ENCODE peak calls at places on chromosomes 16 and 17, in eight cellular contexts. E is AG09309, D is skeletal muscle cell, F is NCI-H2107, V is BJ, K is T1000, Z is mammary epithelial cell, C is AML-193. Q is an unnamed sample.

GRCh38 chr16:31094088-31094423 is 541 bp downstream of the VKORC1 start:
- DNase-seq in F (no peak), E (no peak), D (no peak), V (no peak), Z (peak; percentile 27), C (no peak), K (no peak), Q (no peak)

GRCh38 chr17:973053-973452 is 6.5 kb downstream of the NXN start:
- DNase-seq in E (no peak), F (no peak), V (no peak), D (no peak), Z (peak; percentile 99), K (no peak), C (no peak), Q (no peak)

GRCh38 chr17:6570731-6571465 is 14.5 kb upstream of the PITPNM3 start:
- DNase-seq in V (no peak), E (no peak), Z (no peak), C (no peak), K (no peak), F (no peak), D (no peak), Q (no peak)

GRCh38 chr17:74125160-74125559 is 78.3 kb upstream of the RPL38 start:
- DNase-seq in Z (no peak), C (no peak), K (no peak), E (no peak), D (no peak), F (no peak), V (no peak), Q (no peak)

GRCh38 chr16:4639899-4640509 is 15.4 kb downstream of the MGRN1 start:
- DNase-seq in E (no peak), K (no peak), V (no peak), F (no peak), D (no peak), C (no peak), Z (no peak), Q (no peak)

GRCh38 chr17:8223356-8224063 is 13.1 kb upstream of the AURKB start:
- DNase-seq in F (no peak), V (no peak), D (no peak), K (no peak), E (no peak), Z (no peak), C (peak; percentile 29), Q (peak; percentile 85)

GRCh38 chr17:19470529-19471261 is 59.7 kb downstream of the RNF112 start:
- DNase-seq in V (peak; percentile 59), C (no peak), K (no peak), Z (no peak), E (no peak), F (no peak), D (no peak), Q (no peak)

GRCh38 chr17:47950448-47950847 is 7.2 kb downstream of the PRR15L start:
- DNase-seq in V (no peak), Z (peak; percentile 56), D (no peak), F (no peak), E (no peak), K (no peak), C (no peak), Q (no peak)

GRCh38 chr16:14527411-14528044 is 102.5 kb downstream of the PARN start:
- DNase-seq in Z (peak; percentile 71), C (no peak), V (no peak), K (no peak), F (no peak), D (peak; percentile 67), E (peak; percentile 53), Q (peak; percentile 1)

GRCh38 chr16:85123891-85124635 is 11.8 kb upstream of the CIBAR2 start:
- DNase-seq in K (peak; percentile 75), D (no peak), C (no peak), E (peak; percentile 48), Z (peak; percentile 71), V (peak; percentile 71), F (no peak), Q (no peak)

GRCh38 chr16:88737298-88738166 is 31.2 kb downstream of the CTU2 start:
- DNase-seq in D (peak; percentile 45), E (no peak), V (no peak), F (peak; percentile 63), C (peak; percentile 79), K (peak; percentile 28), Z (peak; percentile 29), Q (peak; percentile 73)

GRCh38 chr17:7427549-7427948 is 1.1 kb upstream of the SPEM3 start:
- DNase-seq in E (no peak), C (no peak), Z (no peak), V (no peak), K (no peak), D (no peak), F (no peak), Q (no peak)

GRCh38 chr16:14300631-14301149 is 229.6 kb downstream of the MRTFB start:
- DNase-seq in E (peak; percentile 68), D (peak; percentile 49), V (no peak), Z (peak; percentile 77), F (peak; percentile 38), K (peak; percentile 54), C (peak; percentile 50), Q (peak; percentile 79)

GRCh38 chr17:21217346-21217745 is 3.4 kb upstream of the TMEM11 start:
- DNase-seq in C (no peak), Z (no peak), V (no peak), E (no peak), F (no peak), D (no peak), K (no peak), Q (no peak)

GRCh38 chr17:74870512-74870911 is 2.3 kb downstream of the FDXR start:
- DNase-seq in V (no peak), K (no peak), C (no peak), Z (no peak), E (no peak), F (no peak), D (no peak), Q (no peak)

GRCh38 chr17:70905796-70906195 is 736.5 kb downstream of the KCNJ2 start:
- DNase-seq in F (no peak), V (peak; percentile 74), C (no peak), K (peak; percentile 26), D (peak; percentile 99), Z (peak; percentile 75), E (peak; percentile 76), Q (peak; percentile 3)

GRCh38 chr17:75535871-75536270 is 10.4 kb downstream of the LLGL2 start:
- DNase-seq in K (no peak), C (no peak), D (no peak), F (no peak), E (no peak), Z (no peak), V (no peak), Q (no peak)

GRCh38 chr16:83458612-83459011 is 349.2 kb upstream of the HSBP1 start:
- DNase-seq in F (no peak), K (peak; percentile 8), Z (peak; percentile 60), C (no peak), D (peak; percentile 48), V (no peak), E (peak; percentile 67), Q (no peak)

GRCh38 chr17:77899494-77899893 is 59.0 kb upstream of the TNRC6C start:
- DNase-seq in E (no peak), Z (no peak), F (peak; percentile 16), V (no peak), D (no peak), K (no peak), C (no peak), Q (no peak)

GRCh38 chr16:2331932-2332267 is 8.6 kb downstream of the ABCA3 start:
- DNase-seq in F (no peak), C (no peak), Z (no peak), V (no peak), E (no peak), D (no peak), K (no peak), Q (no peak)

GRCh38 chr17:50636145-50636803 is 1.6 kb downstream of the ABCC3 start:
- DNase-seq in K (no peak), Z (no peak), D (no peak), E (no peak), C (no peak), V (no peak), F (no peak), Q (no peak)

GRCh38 chr17:40615295-40615988 is 32.2 kb downstream of the SMARCE1 start:
- DNase-seq in V (no peak), F (no peak), C (no peak), Z (peak; percentile 67), E (no peak), K (no peak), D (peak; percentile 4), Q (peak; percentile 43)

GRCh38 chr16:73021866-73022495 is 25.9 kb downstream of the ZFHX3 start:
- DNase-seq in K (no peak), D (no peak), C (no peak), Z (no peak), E (no peak), F (no peak), V (no peak), Q (no peak)

GRCh38 chr16:65120811-65121721 is 797 bp downstream of the CDH11 start:
- DNase-seq in F (no peak), K (no peak), D (no peak), E (no peak), V (no peak), C (no peak), Z (peak; percentile 19), Q (no peak)

GRCh38 chr17:7851438-7852261 is 3.2 kb upstream of the TMEM88 start:
- DNase-seq in V (no peak), D (no peak), E (no peak), K (peak; percentile 78), C (peak; percentile 51), F (peak; percentile 64), Z (peak; percentile 84), Q (peak; percentile 89)